ENCODE peak calls at places on chromosome 10, in four cellular contexts. E is non-pigmented ciliary epithelial cell, T is psoas muscle, F is left ventricle myocardium superior. V is an unnamed sample.
A peak's percentile ranks its signal among the peaks of the same experiment; 100 is the strongest.

GRCh38 chr10:4527281-4527960 is 298.6 kb upstream of the AKR1E2 start:
- DNase-seq in F (no peak), T (no peak), E (no peak), V (no peak)

GRCh38 chr10:77844713-77845454 is 81.7 kb downstream of the DLG5 start:
- DNase-seq in E (peak; percentile 73), F (no peak), T (no peak), V (no peak)

GRCh38 chr10:8044908-8045727 is 9.4 kb upstream of the GATA3 start:
- DNase-seq in T (no peak), F (no peak), E (no peak), V (no peak)

GRCh38 chr10:33381391-33381790 is 46.9 kb upstream of the NRP1 start:
- DNase-seq in E (no peak), F (no peak), T (no peak), V (no peak)

GRCh38 chr10:110971638-110972037 is 52.2 kb downstream of the SHOC2 start:
- DNase-seq in F (no peak), T (no peak), E (no peak), V (no peak)

GRCh38 chr10:133259603-133259992 is 17.1 kb downstream of the ADAM8 start:
- DNase-seq in E (no peak), T (no peak), F (no peak), V (no peak)

GRCh38 chr10:104331208-104331838 is 6.9 kb downstream of the ITPRIP start:
- DNase-seq in T (no peak), F (peak; percentile 71), E (peak; percentile 46), V (no peak)

GRCh38 chr10:22911067-22911466 is 16.8 kb upstream of the ARMC3 start:
- DNase-seq in T (no peak), F (no peak), E (no peak), V (no peak)

GRCh38 chr10:26214538-26215461 is 1.8 kb upstream of the GAD2 start:
- DNase-seq in T (no peak), E (no peak), F (no peak), V (no peak)

GRCh38 chr10:23717913-23718312 is 279.0 kb downstream of the OTUD1 start:
- DNase-seq in E (no peak), T (no peak), F (no peak), V (no peak)

GRCh38 chr10:44809652-44810051 is 101.5 kb upstream of the TMEM72 start:
- DNase-seq in E (no peak), F (no peak), T (no peak), V (no peak)

GRCh38 chr10:45179716-45180115 is 135.7 kb downstream of the OR13A1 start:
- DNase-seq in F (peak; percentile 46), E (no peak), T (no peak), V (no peak)

GRCh38 chr10:70918851-70919530 is 30.6 kb upstream of the PCBD1 start:
- DNase-seq in F (peak; percentile 23), T (peak; percentile 41), E (no peak), V (no peak)

GRCh38 chr10:131198843-131199242 is 112.7 kb downstream of the TCERG1L start:
- DNase-seq in E (no peak), T (no peak), F (no peak), V (peak; percentile 3)

GRCh38 chr10:87578799-87579401 is 74.2 kb downstream of the MINPP1 start:
- DNase-seq in T (no peak), E (no peak), F (no peak), V (no peak)

GRCh38 chr10:18399158-18399557 is 252.2 kb downstream of the NSUN6 start:
- DNase-seq in E (no peak), F (no peak), T (no peak), V (no peak)

GRCh38 chr10:24908793-24909423 is 43.5 kb downstream of the PRTFDC1 start:
- DNase-seq in T (no peak), E (no peak), F (no peak), V (no peak)

GRCh38 chr10:110497438-110498086 is at the start of gene DUSP5:
- DNase-seq in E (no peak), T (peak; percentile 95), F (peak; percentile 97), V (peak; percentile 97)

GRCh38 chr10:15742102-15742501 is 22.4 kb upstream of the ITGA8 start:
- DNase-seq in T (no peak), F (no peak), E (no peak), V (no peak)

GRCh38 chr10:63726883-63727282 is 205.7 kb downstream of the REEP3 start:
- DNase-seq in T (no peak), E (no peak), F (no peak), V (no peak)

GRCh38 chr10:112175409-112175808 is 8.2 kb downstream of the GPAM start:
- DNase-seq in T (no peak), F (no peak), E (no peak), V (no peak)

GRCh38 chr10:14093735-14094484 is 236.8 kb downstream of the FRMD4A start:
- DNase-seq in F (no peak), E (no peak), T (no peak), V (no peak)

GRCh38 chr10:6786579-6787031 is 206.5 kb upstream of the PRKCQ start:
- DNase-seq in F (peak; percentile 34), T (no peak), E (peak; percentile 20), V (peak; percentile 35)

GRCh38 chr10:110496553-110497437 is 912 bp upstream of the DUSP5 start:
- DNase-seq in E (no peak), F (peak; percentile 31), T (no peak), V (no peak)

GRCh38 chr10:73798927-73799563 is 12.4 kb downstream of the NDST2 start:
- DNase-seq in T (peak; percentile 34), F (no peak), E (no peak), V (no peak)

GRCh38 chr10:74380780-74381179 is 229.8 kb downstream of the ADK start:
- DNase-seq in F (no peak), E (no peak), T (no peak), V (no peak)

GRCh38 chr10:5508161-5508604 is 8.8 kb upstream of the CALML5 start:
- DNase-seq in T (peak; percentile 12), F (no peak), E (no peak), V (no peak)

GRCh38 chr10:16967866-16968721 is 150.9 kb upstream of the RSU1 start:
- DNase-seq in E (peak; percentile 88), F (peak; percentile 39), T (no peak), V (peak; percentile 62)

GRCh38 chr10:4981722-4982471 is 18.7 kb downstream of the AKR1C1 start:
- DNase-seq in F (no peak), E (peak; percentile 1), T (no peak), V (peak; percentile 52)

GRCh38 chr10:20892011-20892585 is 5.0 kb downstream of the NEBL start:
- DNase-seq in E (no peak), T (no peak), F (peak; percentile 63), V (no peak)

GRCh38 chr10:34701194-34701593 is 113.9 kb downstream of the PARD3 start:
- DNase-seq in T (no peak), F (no peak), E (no peak), V (no peak)

GRCh38 chr10:34895977-34896376 is 80.9 kb upstream of the PARD3 start:
- DNase-seq in E (no peak), F (no peak), T (no peak), V (no peak)

GRCh38 chr10:44733743-44734488 is 177.2 kb upstream of the TMEM72 start:
- DNase-seq in F (no peak), T (no peak), E (no peak), V (no peak)

GRCh38 chr10:117424171-117424570 is 48.9 kb upstream of the PDZD8 start:
- DNase-seq in T (no peak), F (no peak), E (no peak), V (no peak)